ENCODE peak calls at places on chromosomes 7 and 10, in four cellular contexts. One of them, this sample, is unnamed.

GRCh38 chr10:129717816-129718547 is 246.1 kb downstream of the EBF3 start:
- DNase-seq in NAMALWA: no peak
- DNase-seq in T-helper 2 cell: no peak
- DNase-seq in NCI-H82: no peak
- DNase-seq in this sample: no peak

GRCh38 chr7:158532093-158532627 is 55.5 kb downstream of the PTPRN2 start:
- DNase-seq in NAMALWA: no peak
- DNase-seq in T-helper 2 cell: no peak
- DNase-seq in NCI-H82: no peak
- DNase-seq in this sample: no peak

GRCh38 chr10:66783296-66783695 is 142.5 kb upstream of the LRRTM3 start:
- DNase-seq in NAMALWA: no peak
- DNase-seq in T-helper 2 cell: no peak
- DNase-seq in NCI-H82: no peak
- DNase-seq in this sample: no peak

GRCh38 chr10:62083868-62084267 is 182.4 kb downstream of the ARID5B start:
- DNase-seq in NAMALWA: peak; percentile 47
- DNase-seq in T-helper 2 cell: no peak
- DNase-seq in NCI-H82: peak; percentile 76
- DNase-seq in this sample: no peak

GRCh38 chr7:44150966-44151678 is 10.0 kb upstream of the MYL7 start:
- DNase-seq in NAMALWA: no peak
- DNase-seq in T-helper 2 cell: no peak
- DNase-seq in NCI-H82: no peak
- DNase-seq in this sample: no peak

GRCh38 chr7:7793921-7794320 is 75.5 kb upstream of the RPA3 start:
- DNase-seq in NAMALWA: no peak
- DNase-seq in T-helper 2 cell: no peak
- DNase-seq in NCI-H82: no peak
- DNase-seq in this sample: no peak

GRCh38 chr7:45717537-45718235 is 143.5 kb downstream of the ADCY1 start:
- DNase-seq in NAMALWA: no peak
- DNase-seq in T-helper 2 cell: no peak
- DNase-seq in NCI-H82: no peak
- DNase-seq in this sample: peak; percentile 42

GRCh38 chr10:111151595-111151994 is 74.8 kb downstream of the ADRA2A start:
- DNase-seq in NAMALWA: no peak
- DNase-seq in T-helper 2 cell: no peak
- DNase-seq in NCI-H82: no peak
- DNase-seq in this sample: no peak

GRCh38 chr10:69831231-69831855 is 29.6 kb downstream of the COL13A1 start:
- DNase-seq in NAMALWA: peak; percentile 18
- DNase-seq in T-helper 2 cell: no peak
- DNase-seq in NCI-H82: no peak
- DNase-seq in this sample: no peak

GRCh38 chr10:123150986-123151738 is 3.0 kb upstream of the BUB3 start:
- DNase-seq in NAMALWA: no peak
- DNase-seq in T-helper 2 cell: no peak
- DNase-seq in NCI-H82: peak; percentile 33
- DNase-seq in this sample: no peak

GRCh38 chr7:134854816-134855215 is 75.4 kb downstream of the CALD1 start:
- DNase-seq in NAMALWA: no peak
- DNase-seq in T-helper 2 cell: no peak
- DNase-seq in NCI-H82: peak; percentile 66
- DNase-seq in this sample: peak; percentile 4

GRCh38 chr10:97647556-97647955 is 7.1 kb downstream of the PI4K2A start:
- DNase-seq in NAMALWA: no peak
- DNase-seq in T-helper 2 cell: no peak
- DNase-seq in NCI-H82: no peak
- DNase-seq in this sample: peak; percentile 47

GRCh38 chr7:44378744-44379143 is 53.4 kb upstream of the CAMK2B start:
- DNase-seq in NAMALWA: no peak
- DNase-seq in T-helper 2 cell: no peak
- DNase-seq in NCI-H82: no peak
- DNase-seq in this sample: no peak

GRCh38 chr10:56745490-56745889 is 384.4 kb upstream of the ZWINT start:
- DNase-seq in NAMALWA: no peak
- DNase-seq in T-helper 2 cell: no peak
- DNase-seq in NCI-H82: no peak
- DNase-seq in this sample: no peak

GRCh38 chr7:141700848-141701371 is 1.1 kb downstream of the DENND11 start:
- DNase-seq in NAMALWA: peak; percentile 44
- DNase-seq in T-helper 2 cell: no peak
- DNase-seq in NCI-H82: peak; percentile 93
- DNase-seq in this sample: no peak

GRCh38 chr10:90195288-90195840 is 494.0 kb downstream of the KIF20B start:
- DNase-seq in NAMALWA: no peak
- DNase-seq in T-helper 2 cell: no peak
- DNase-seq in NCI-H82: no peak
- DNase-seq in this sample: no peak

GRCh38 chr7:39979406-39980073 is 29.5 kb downstream of the CDK13 start:
- DNase-seq in NAMALWA: no peak
- DNase-seq in T-helper 2 cell: no peak
- DNase-seq in NCI-H82: no peak
- DNase-seq in this sample: no peak

GRCh38 chr7:76069238-76069638 is 21.3 kb downstream of the MDH2 start:
- DNase-seq in NAMALWA: peak; percentile 43
- DNase-seq in T-helper 2 cell: no peak
- DNase-seq in NCI-H82: peak; percentile 48
- DNase-seq in this sample: peak; percentile 72

GRCh38 chr7:157851501-157852067 is 514.8 kb downstream of the DNAJB6 start:
- DNase-seq in NAMALWA: no peak
- DNase-seq in T-helper 2 cell: no peak
- DNase-seq in NCI-H82: no peak
- DNase-seq in this sample: peak; percentile 5

GRCh38 chr10:44973323-44974081 is 5.1 kb downstream of the DEPP1 start:
- DNase-seq in NAMALWA: peak; percentile 56
- DNase-seq in T-helper 2 cell: no peak
- DNase-seq in NCI-H82: peak; percentile 36
- DNase-seq in this sample: no peak

GRCh38 chr7:80659120-80660055 is 20.9 kb downstream of the CD36 start:
- DNase-seq in NAMALWA: peak; percentile 70
- DNase-seq in T-helper 2 cell: no peak
- DNase-seq in NCI-H82: peak; percentile 36
- DNase-seq in this sample: peak; percentile 89

GRCh38 chr7:96887426-96887825 is 117.9 kb upstream of the DLX6 start:
- DNase-seq in NAMALWA: no peak
- DNase-seq in T-helper 2 cell: no peak
- DNase-seq in NCI-H82: no peak
- DNase-seq in this sample: no peak

GRCh38 chr10:122392835-122393234 is 18.3 kb downstream of the PLEKHA1 start:
- DNase-seq in NAMALWA: no peak
- DNase-seq in T-helper 2 cell: no peak
- DNase-seq in NCI-H82: no peak
- DNase-seq in this sample: no peak

GRCh38 chr10:88791924-88792323 is 10.6 kb upstream of the LIPM start:
- DNase-seq in NAMALWA: peak; percentile 54
- DNase-seq in T-helper 2 cell: no peak
- DNase-seq in NCI-H82: peak; percentile 62
- DNase-seq in this sample: peak; percentile 68

GRCh38 chr10:119691726-119692125 is 34.1 kb upstream of the INPP5F start:
- DNase-seq in NAMALWA: no peak
- DNase-seq in T-helper 2 cell: no peak
- DNase-seq in NCI-H82: peak; percentile 5
- DNase-seq in this sample: peak; percentile 25

GRCh38 chr7:142476077-142476476 is 218.2 kb upstream of the PRSS58 start:
- DNase-seq in NAMALWA: no peak
- DNase-seq in T-helper 2 cell: no peak
- DNase-seq in NCI-H82: no peak
- DNase-seq in this sample: no peak

GRCh38 chr10:111295788-111296187 is 219.0 kb downstream of the ADRA2A start:
- DNase-seq in NAMALWA: no peak
- DNase-seq in T-helper 2 cell: no peak
- DNase-seq in NCI-H82: no peak
- DNase-seq in this sample: no peak

This sample was measured in OCI-M1.